ENCODE peak calls at places on chromosomes 13 and 19, in nine cellular contexts. One of them, this sample, is unnamed.

GRCh38 chr13:25574437-25575426 is 203.0 kb downstream of the ATP8A2 start:
- DNase-seq in GM12891: peak
- DNase-seq in breast epithelium: peak
- DNase-seq in K562: peak
- DNase-seq in sigmoid colon: peak
- DNase-seq in SK-N-SH: peak
- DNase-seq in vagina: no peak
- DNase-seq in prostate gland: peak
- DNase-seq in H1: peak
- DNase-seq in this sample: no peak

GRCh38 chr19:58079792-58080191 is 18.2 kb downstream of the ZSCAN18 start:
- DNase-seq in vagina: no peak
- DNase-seq in H1: no peak
- DNase-seq in sigmoid colon: no peak
- DNase-seq in prostate gland: no peak
- DNase-seq in breast epithelium: no peak
- DNase-seq in GM12891: no peak
- DNase-seq in SK-N-SH: no peak
- DNase-seq in K562: no peak
- DNase-seq in this sample: no peak

GRCh38 chr13:101416181-101417042 is at the start of gene NALCN:
- DNase-seq in vagina: no peak
- DNase-seq in SK-N-SH: peak
- DNase-seq in K562: no peak
- DNase-seq in breast epithelium: no peak
- DNase-seq in prostate gland: no peak
- DNase-seq in GM12891: no peak
- DNase-seq in H1: no peak
- DNase-seq in sigmoid colon: no peak
- DNase-seq in this sample: no peak

GRCh38 chr19:16470911-16471811 is 609 bp downstream of the EPS15L1 start:
- DNase-seq in sigmoid colon: no peak
- DNase-seq in prostate gland: no peak
- DNase-seq in SK-N-SH: no peak
- DNase-seq in breast epithelium: no peak
- DNase-seq in GM12891: no peak
- DNase-seq in vagina: no peak
- DNase-seq in H1: no peak
- DNase-seq in K562: peak
- DNase-seq in this sample: no peak

GRCh38 chr19:50290775-50291174 is 38.4 kb downstream of the KCNC3 start:
- DNase-seq in K562: no peak
- DNase-seq in H1: no peak
- DNase-seq in GM12891: no peak
- DNase-seq in prostate gland: no peak
- DNase-seq in SK-N-SH: no peak
- DNase-seq in breast epithelium: no peak
- DNase-seq in sigmoid colon: no peak
- DNase-seq in vagina: no peak
- DNase-seq in this sample: no peak

GRCh38 chr13:49097374-49097773 is 121.7 kb downstream of the FNDC3A start:
- DNase-seq in vagina: no peak
- DNase-seq in prostate gland: peak
- DNase-seq in SK-N-SH: no peak
- DNase-seq in H1: no peak
- DNase-seq in breast epithelium: peak
- DNase-seq in K562: no peak
- DNase-seq in GM12891: no peak
- DNase-seq in sigmoid colon: no peak
- DNase-seq in this sample: no peak

GRCh38 chr19:32372726-32373613 is 27.6 kb downstream of the ZNF507 start:
- DNase-seq in H1: no peak
- DNase-seq in SK-N-SH: no peak
- DNase-seq in K562: no peak
- DNase-seq in GM12891: no peak
- DNase-seq in vagina: no peak
- DNase-seq in prostate gland: no peak
- DNase-seq in breast epithelium: no peak
- DNase-seq in sigmoid colon: no peak
- DNase-seq in this sample: no peak

GRCh38 chr13:39037410-39037879 is 444 bp downstream of the PROSER1 start:
- DNase-seq in breast epithelium: peak
- DNase-seq in sigmoid colon: peak
- DNase-seq in SK-N-SH: no peak
- DNase-seq in vagina: no peak
- DNase-seq in prostate gland: no peak
- DNase-seq in H1: no peak
- DNase-seq in K562: no peak
- DNase-seq in GM12891: no peak
- DNase-seq in this sample: no peak

GRCh38 chr19:8489591-8490394 is 12.6 kb downstream of the PRAM1 start:
- DNase-seq in GM12891: no peak
- DNase-seq in SK-N-SH: no peak
- DNase-seq in K562: no peak
- DNase-seq in vagina: no peak
- DNase-seq in H1: no peak
- DNase-seq in prostate gland: peak
- DNase-seq in sigmoid colon: no peak
- DNase-seq in breast epithelium: peak
- DNase-seq in this sample: peak

GRCh38 chr13:98372886-98373285 is 195.8 kb upstream of the RNF113B start:
- DNase-seq in prostate gland: no peak
- DNase-seq in SK-N-SH: no peak
- DNase-seq in H1: no peak
- DNase-seq in K562: no peak
- DNase-seq in GM12891: no peak
- DNase-seq in vagina: no peak
- DNase-seq in breast epithelium: no peak
- DNase-seq in sigmoid colon: no peak
- DNase-seq in this sample: no peak

GRCh38 chr19:18593367-18594095 is 4.9 kb downstream of the REX1BD start:
- DNase-seq in vagina: no peak
- DNase-seq in prostate gland: no peak
- DNase-seq in SK-N-SH: peak
- DNase-seq in sigmoid colon: no peak
- DNase-seq in GM12891: no peak
- DNase-seq in breast epithelium: no peak
- DNase-seq in K562: no peak
- DNase-seq in H1: no peak
- DNase-seq in this sample: no peak

GRCh38 chr13:77489566-77490337 is 45.8 kb upstream of the SCEL start:
- DNase-seq in SK-N-SH: no peak
- DNase-seq in GM12891: no peak
- DNase-seq in breast epithelium: no peak
- DNase-seq in sigmoid colon: no peak
- DNase-seq in prostate gland: no peak
- DNase-seq in H1: no peak
- DNase-seq in K562: no peak
- DNase-seq in vagina: no peak
- DNase-seq in this sample: no peak

GRCh38 chr13:45352031-45352430 is 11.0 kb upstream of the TPT1 start:
- DNase-seq in SK-N-SH: no peak
- DNase-seq in breast epithelium: no peak
- DNase-seq in prostate gland: no peak
- DNase-seq in H1: no peak
- DNase-seq in sigmoid colon: no peak
- DNase-seq in vagina: no peak
- DNase-seq in GM12891: no peak
- DNase-seq in K562: no peak
- DNase-seq in this sample: no peak

GRCh38 chr13:62933809-62934208 is 1518.2 kb upstream of the PCDH20 start:
- DNase-seq in breast epithelium: no peak
- DNase-seq in vagina: no peak
- DNase-seq in GM12891: no peak
- DNase-seq in prostate gland: no peak
- DNase-seq in H1: no peak
- DNase-seq in K562: no peak
- DNase-seq in sigmoid colon: no peak
- DNase-seq in SK-N-SH: no peak
- DNase-seq in this sample: no peak

GRCh38 chr19:53195265-53195879 is 2.2 kb upstream of the ZNF665 start:
- DNase-seq in K562: peak
- DNase-seq in SK-N-SH: peak
- DNase-seq in GM12891: peak
- DNase-seq in H1: no peak
- DNase-seq in breast epithelium: peak
- DNase-seq in vagina: no peak
- DNase-seq in sigmoid colon: peak
- DNase-seq in prostate gland: peak
- DNase-seq in this sample: peak

GRCh38 chr19:53190253-53190652 is 2.9 kb downstream of the ZNF665 start:
- DNase-seq in H1: no peak
- DNase-seq in prostate gland: no peak
- DNase-seq in GM12891: no peak
- DNase-seq in sigmoid colon: no peak
- DNase-seq in K562: no peak
- DNase-seq in breast epithelium: no peak
- DNase-seq in vagina: no peak
- DNase-seq in SK-N-SH: no peak
- DNase-seq in this sample: no peak

GRCh38 chr19:53196777-53197396 is 3.7 kb upstream of the ZNF665 start:
- DNase-seq in vagina: no peak
- DNase-seq in breast epithelium: peak
- DNase-seq in GM12891: peak
- DNase-seq in sigmoid colon: peak
- DNase-seq in K562: peak
- DNase-seq in H1: peak
- DNase-seq in prostate gland: peak
- DNase-seq in SK-N-SH: peak
- DNase-seq in this sample: peak

GRCh38 chr19:53193534-53194222 is 520 bp upstream of the ZNF665 start:
- DNase-seq in H1: no peak
- DNase-seq in breast epithelium: no peak
- DNase-seq in sigmoid colon: no peak
- DNase-seq in prostate gland: no peak
- DNase-seq in SK-N-SH: peak
- DNase-seq in vagina: no peak
- DNase-seq in K562: no peak
- DNase-seq in GM12891: no peak
- DNase-seq in this sample: no peak

GRCh38 chr19:53192771-53193533 is at the start of gene ZNF665:
- DNase-seq in sigmoid colon: peak
- DNase-seq in SK-N-SH: peak
- DNase-seq in K562: peak
- DNase-seq in GM12891: peak
- DNase-seq in prostate gland: peak
- DNase-seq in breast epithelium: peak
- DNase-seq in vagina: no peak
- DNase-seq in H1: no peak
- DNase-seq in this sample: peak
- TF ChIP-seq POLR2AphosphoS5 in sigmoid colon: peak
- TF ChIP-seq POLR2AphosphoS5 in SK-N-SH: peak
- TF ChIP-seq POLR2AphosphoS5 in K562: peak
- TF ChIP-seq POLR2AphosphoS5 in GM12891: peak
- TF ChIP-seq POLR2AphosphoS5 in prostate gland: peak
- TF ChIP-seq POLR2AphosphoS5 in breast epithelium: peak
- TF ChIP-seq POLR2AphosphoS5 in vagina: peak
- TF ChIP-seq POLR2AphosphoS5 in H1: peak
- TF ChIP-seq POLR2AphosphoS5 in this sample: peak

GRCh38 chr13:23320926-23321533 is 112.5 kb downstream of the SACS start:
- DNase-seq in H1: no peak
- DNase-seq in prostate gland: no peak
- DNase-seq in GM12891: no peak
- DNase-seq in breast epithelium: no peak
- DNase-seq in SK-N-SH: no peak
- DNase-seq in vagina: no peak
- DNase-seq in sigmoid colon: no peak
- DNase-seq in K562: no peak
- DNase-seq in this sample: no peak
- TF ChIP-seq POLR2AphosphoS5 in H1: no peak
- TF ChIP-seq POLR2AphosphoS5 in prostate gland: no peak
- TF ChIP-seq POLR2AphosphoS5 in GM12891: no peak
- TF ChIP-seq POLR2AphosphoS5 in breast epithelium: no peak
- TF ChIP-seq POLR2AphosphoS5 in SK-N-SH: no peak
- TF ChIP-seq POLR2AphosphoS5 in vagina: no peak
- TF ChIP-seq POLR2AphosphoS5 in sigmoid colon: no peak
- TF ChIP-seq POLR2AphosphoS5 in K562: no peak
- TF ChIP-seq POLR2AphosphoS5 in this sample: no peak

DNA sequence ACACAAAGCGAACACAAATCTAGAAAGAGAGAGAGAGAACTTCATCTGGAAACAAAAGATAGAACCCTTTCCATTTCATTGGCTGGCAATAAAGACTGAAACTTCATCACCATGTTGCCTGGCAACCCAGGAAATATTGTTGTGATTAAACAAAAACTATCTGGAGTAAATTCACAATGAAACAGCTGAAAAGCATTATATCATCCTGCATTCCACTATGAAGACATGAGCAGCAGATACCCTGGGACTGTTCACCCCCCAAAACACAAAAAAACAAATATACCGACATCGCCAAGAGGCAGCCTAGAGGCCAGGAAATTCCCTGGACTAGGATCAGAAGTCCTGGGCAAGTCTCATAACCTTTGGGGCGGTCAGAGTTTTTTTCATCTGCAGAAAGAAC is 158.3 kb downstream of the FOXO1 start:
- DNase-seq in H1: no peak
- DNase-seq in SK-N-SH: no peak
- DNase-seq in breast epithelium: no peak
- DNase-seq in vagina: no peak
- DNase-seq in GM12891: no peak
- DNase-seq in sigmoid colon: no peak
- DNase-seq in K562: no peak
- DNase-seq in prostate gland: no peak
- DNase-seq in this sample: no peak
- TF ChIP-seq POLR2AphosphoS5 in H1: no peak
- TF ChIP-seq POLR2AphosphoS5 in SK-N-SH: no peak
- TF ChIP-seq POLR2AphosphoS5 in breast epithelium: peak
- TF ChIP-seq POLR2AphosphoS5 in vagina: no peak
- TF ChIP-seq POLR2AphosphoS5 in GM12891: no peak
- TF ChIP-seq POLR2AphosphoS5 in sigmoid colon: no peak
- TF ChIP-seq POLR2AphosphoS5 in K562: no peak
- TF ChIP-seq POLR2AphosphoS5 in prostate gland: no peak
- TF ChIP-seq POLR2AphosphoS5 in this sample: no peak

DNA sequence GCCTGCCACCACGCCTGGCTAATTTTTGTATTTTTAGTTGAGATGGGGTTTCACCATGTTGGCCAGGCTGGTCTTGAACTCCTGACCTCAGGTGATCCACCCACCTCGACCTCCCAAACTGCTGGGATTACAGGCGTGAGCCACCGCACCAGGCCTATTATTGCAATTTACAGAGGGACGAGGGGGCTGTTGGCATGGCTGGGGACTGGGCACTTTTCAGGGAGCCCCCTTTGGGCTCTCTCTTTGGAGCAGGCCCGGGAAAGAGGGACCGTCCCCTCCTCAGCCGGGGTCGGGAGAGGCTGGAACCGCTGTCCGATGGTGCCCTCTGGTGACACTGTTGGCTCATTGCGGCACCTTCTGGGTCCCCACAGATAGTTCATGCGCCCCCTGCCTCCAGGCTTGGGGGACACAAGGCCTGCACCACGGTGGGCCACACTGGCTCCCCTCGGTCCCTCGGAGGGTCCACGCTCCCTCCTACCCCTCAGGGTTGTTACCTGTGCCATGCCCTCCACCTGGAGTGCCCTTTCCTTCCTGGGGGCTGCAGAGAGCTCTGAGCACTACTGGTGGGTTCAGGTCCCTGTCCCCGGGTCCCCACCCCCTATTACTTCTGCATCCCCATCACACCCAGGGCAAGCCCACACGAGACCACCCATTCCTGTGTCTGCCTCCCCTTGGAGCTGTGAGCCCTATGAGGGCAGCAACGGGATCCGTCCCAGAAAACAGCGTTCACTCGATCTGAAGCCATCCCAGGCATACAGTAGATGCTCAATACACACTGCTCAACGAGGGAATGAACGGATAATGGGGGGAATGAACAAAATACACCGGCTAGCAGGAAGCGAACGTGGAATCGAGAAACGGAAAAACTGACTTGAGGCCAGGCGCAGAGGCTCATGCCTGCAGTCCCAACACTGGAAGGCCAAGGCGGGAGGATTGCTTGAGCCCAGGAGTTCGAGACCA is 12.5 kb downstream of the FEM1A start:
- DNase-seq in vagina: no peak
- DNase-seq in breast epithelium: no peak
- DNase-seq in sigmoid colon: no peak
- DNase-seq in SK-N-SH: peak
- DNase-seq in GM12891: peak
- DNase-seq in H1: peak
- DNase-seq in K562: peak
- DNase-seq in prostate gland: peak
- DNase-seq in this sample: peak
- TF ChIP-seq POLR2AphosphoS5 in vagina: no peak
- TF ChIP-seq POLR2AphosphoS5 in breast epithelium: no peak
- TF ChIP-seq POLR2AphosphoS5 in sigmoid colon: no peak
- TF ChIP-seq POLR2AphosphoS5 in SK-N-SH: no peak
- TF ChIP-seq POLR2AphosphoS5 in GM12891: no peak
- TF ChIP-seq POLR2AphosphoS5 in H1: no peak
- TF ChIP-seq POLR2AphosphoS5 in K562: no peak
- TF ChIP-seq POLR2AphosphoS5 in prostate gland: no peak
- TF ChIP-seq POLR2AphosphoS5 in this sample: no peak